ENCODE peak calls at places on chromosomes 13 and 19, in five cellular contexts. Q, G, T, W and L are unnamed samples.

GRCh38 chr13:23990443-23990842 is 93.1 kb upstream of the C1QTNF9B start:
- DNase-seq in Q (no peak), G (no peak), T (no peak), W (no peak), L (no peak)

GRCh38 chr13:47484564-47484963 is 516.5 kb downstream of the SUCLA2 start:
- DNase-seq in Q (no peak), G (no peak), T (peak), W (peak), L (peak)

GRCh38 chr13:79585033-79585432 is 104.1 kb downstream of the NDFIP2 start:
- DNase-seq in Q (no peak), G (no peak), T (no peak), W (no peak), L (no peak)

GRCh38 chr19:27746691-27747380 is 1466.1 kb downstream of the UQCRFS1 start:
- DNase-seq in Q (peak), G (no peak), T (no peak), W (no peak), L (no peak)

GRCh38 chr19:33259532-33259931 is 33.9 kb upstream of the SLC7A10 start:
- DNase-seq in Q (no peak), G (no peak), T (no peak), W (no peak), L (peak)

GRCh38 chr19:37078717-37079032 is 442 bp downstream of the ZNF420 start:
- DNase-seq in Q (no peak), G (no peak), T (no peak), W (no peak), L (no peak)

GRCh38 chr19:13018037-13018914 is 23.0 kb downstream of the NFIX start:
- DNase-seq in Q (no peak), G (no peak), T (no peak), W (peak), L (peak)

GRCh38 chr13:24995225-24995804 is 100.6 kb upstream of the PABPC3 start:
- DNase-seq in Q (peak), G (peak), T (peak), W (peak), L (peak)

GRCh38 chr19:48631254-48631653 is 5.9 kb downstream of the DBP start:
- DNase-seq in Q (no peak), G (peak), T (no peak), W (no peak), L (no peak)

GRCh38 chr19:49564616-49565045 is 15.7 kb downstream of the NOSIP start:
- DNase-seq in Q (no peak), G (no peak), T (no peak), W (no peak), L (no peak)

GRCh38 chr19:13277104-13277809 is 127.0 kb downstream of the IER2 start:
- DNase-seq in Q (peak), G (peak), T (peak), W (peak), L (peak)

GRCh38 chr19:28636706-28637105 is 576.2 kb downstream of the UQCRFS1 start:
- DNase-seq in Q (no peak), G (no peak), T (no peak), W (no peak), L (no peak)

GRCh38 chr19:55444720-55445045 is 1.6 kb upstream of the SHISA7 start:
- DNase-seq in Q (no peak), G (no peak), T (no peak), W (no peak), L (no peak)

GRCh38 chr13:51776179-51776578 is 27.8 kb downstream of the DHRS12 start:
- DNase-seq in Q (no peak), G (no peak), T (no peak), W (no peak), L (no peak)

GRCh38 chr13:48333976-48334375 is 30.4 kb downstream of the RB1 start:
- DNase-seq in Q (no peak), G (no peak), T (no peak), W (peak), L (peak)

GRCh38 chr13:31250435-31250834 is 50.7 kb downstream of the B3GLCT start:
- DNase-seq in Q (no peak), G (no peak), T (no peak), W (no peak), L (no peak)

GRCh38 chr13:111917901-111918300 is 149.0 kb upstream of the SOX1 start:
- DNase-seq in Q (no peak), G (no peak), T (no peak), W (no peak), L (no peak)

GRCh38 chr13:87999141-87999765 is 328.1 kb downstream of the SLITRK5 start:
- DNase-seq in Q (no peak), G (no peak), T (no peak), W (peak), L (peak)

GRCh38 chr13:53694814-53695533 is 666.4 kb downstream of the OLFM4 start:
- DNase-seq in Q (no peak), G (no peak), T (no peak), W (no peak), L (no peak)

GRCh38 chr13:31824705-31825512 is 85.6 kb downstream of the RXFP2 start:
- DNase-seq in Q (no peak), G (no peak), T (no peak), W (peak), L (peak)

GRCh38 chr13:67443901-67444300 is 213.8 kb upstream of the PCDH9 start:
- DNase-seq in Q (no peak), G (peak), T (no peak), W (no peak), L (no peak)

GRCh38 chr13:109454167-109454917 is 332.0 kb downstream of the IRS2 start:
- DNase-seq in Q (no peak), G (no peak), T (peak), W (no peak), L (peak)

GRCh38 chr19:40080289-40080688 is 10.5 kb downstream of the ZNF780A start:
- DNase-seq in Q (no peak), G (no peak), T (no peak), W (no peak), L (no peak)

GRCh38 chr19:39160523-39160861 is 34.9 kb downstream of the PAK4 start:
- DNase-seq in Q (no peak), G (no peak), T (peak), W (no peak), L (peak)

GRCh38 chr19:5017235-5017634 is 48.3 kb downstream of the KDM4B start:
- DNase-seq in Q (no peak), G (no peak), T (no peak), W (no peak), L (no peak)